ENCODE peak calls at places on chromosome 11, in seven cellular contexts. V, Y, M, Z, A, E and X are unnamed samples.

GRCh38 chr11:21897203-21897602 is 295.7 kb upstream of the ANO5 start:
- DNase-seq in A (no peak), E (no peak), V (no peak), Y (no peak), Z (no peak), M (no peak), X (no peak)

GRCh38 chr11:9887492-9887891 is 223.6 kb downstream of the SWAP70 start:
- DNase-seq in Y (no peak), M (no peak), Z (no peak), E (no peak), V (peak), A (no peak), X (no peak)

GRCh38 chr11:7628660-7629059 is 44.6 kb downstream of the CYB5R2 start:
- DNase-seq in E (no peak), V (no peak), M (no peak), Y (no peak), A (no peak), Z (no peak), X (no peak)

GRCh38 chr11:579830-580601 is 3.7 kb downstream of the PHRF1 start:
- DNase-seq in V (no peak), Y (no peak), Z (peak), A (no peak), E (no peak), M (no peak), X (peak)

GRCh38 chr11:46001427-46002049 is 79.1 kb downstream of the LARGE2 start:
- DNase-seq in V (peak), Z (peak), A (no peak), Y (no peak), M (no peak), E (no peak), X (peak)

GRCh38 chr11:31799794-31800397 is 11.2 kb downstream of the PAX6 start:
- DNase-seq in E (no peak), Y (no peak), A (no peak), V (no peak), M (no peak), Z (no peak), X (no peak)

GRCh38 chr11:26045082-26045481 is 286.8 kb upstream of the ANO3 start:
- DNase-seq in Y (no peak), E (no peak), V (no peak), M (no peak), A (no peak), Z (no peak), X (peak)

GRCh38 chr11:97739892-97740782 is 1280.6 kb upstream of the CNTN5 start:
- DNase-seq in Z (peak), A (peak), M (no peak), Y (no peak), V (peak), E (peak), X (peak)

GRCh38 chr11:56394381-56394780 is 18.1 kb upstream of the OR5AL1 start:
- DNase-seq in Z (no peak), E (no peak), A (no peak), V (no peak), M (no peak), Y (no peak), X (no peak)

GRCh38 chr11:31816467-31817053 is 5.4 kb upstream of the PAX6 start:
- DNase-seq in M (no peak), V (no peak), A (no peak), Y (no peak), Z (no peak), E (no peak), X (no peak)

GRCh38 chr11:119585038-119585666 is 143.8 kb downstream of the NECTIN1 start:
- DNase-seq in Y (no peak), M (no peak), V (peak), E (no peak), A (peak), Z (no peak), X (no peak)

GRCh38 chr11:102552447-102553200 is 22.1 kb upstream of the MMP7 start:
- DNase-seq in Z (no peak), E (no peak), A (no peak), M (peak), Y (no peak), V (peak), X (peak)